ENCODE peak calls at places on chromosomes 16 and 17, in seven cellular contexts. R is neural progenitor cell, U is lower lobe of right lung, A is tibial nerve, Y is mammary epithelial cell, W is endothelial cell of umbilical vein, E is GM23248. O is an unnamed sample.

GRCh38 chr16:64892843-64893242 is 229.0 kb downstream of the CDH11 start:
- DNase-seq in E (peak; percentile 94), U (no peak), Y (no peak), W (peak; percentile 9), A (no peak), R (no peak), O (no peak)

GRCh38 chr17:50871369-50871768 is 5.2 kb upstream of the TOB1 start:
- DNase-seq in U (no peak), W (no peak), E (no peak), R (no peak), Y (no peak), A (no peak), O (no peak)

GRCh38 chr16:27639588-27640276 is 89.8 kb downstream of the KATNIP start:
- DNase-seq in A (peak; percentile 38), E (peak; percentile 65), U (no peak), W (peak; percentile 64), Y (peak; percentile 41), R (peak; percentile 67), O (no peak)

GRCh38 chr16:2826591-2827480 is 3.3 kb upstream of the ZG16B start:
- DNase-seq in U (peak; percentile 30), R (no peak), W (no peak), E (no peak), Y (no peak), A (no peak), O (no peak)

GRCh38 chr16:82603784-82604411 is 22.9 kb upstream of the CDH13 start:
- DNase-seq in W (peak; percentile 68), A (no peak), Y (peak; percentile 62), R (peak; percentile 72), E (peak; percentile 84), U (no peak), O (peak; percentile 66)

GRCh38 chr17:57603541-57603940 is 141.6 kb downstream of the CCDC182 start:
- DNase-seq in U (no peak), W (no peak), A (no peak), E (no peak), R (no peak), Y (no peak), O (peak; percentile 12)

GRCh38 chr17:62800580-62800979 is 7.5 kb downstream of the MARCHF10 start:
- DNase-seq in E (peak; percentile 55), Y (peak; percentile 82), W (no peak), A (no peak), R (no peak), U (no peak), O (peak; percentile 34)

GRCh38 chr16:4879049-4879448 is 31.8 kb downstream of the UBN1 start:
- DNase-seq in Y (peak; percentile 20), W (no peak), R (no peak), U (no peak), A (no peak), E (peak; percentile 60), O (no peak)

GRCh38 chr16:27181020-27181419 is 22.3 kb upstream of the KDM8 start:
- DNase-seq in U (no peak), Y (no peak), R (no peak), A (no peak), E (no peak), W (no peak), O (no peak)

GRCh38 chr17:82118815-82119380 is 20.9 kb upstream of the FASN start:
- DNase-seq in E (no peak), Y (no peak), A (no peak), U (no peak), R (peak; percentile 77), W (no peak), O (no peak)

GRCh38 chr17:9192010-9192409 is 170.7 kb downstream of the NTN1 start:
- DNase-seq in E (peak; percentile 9), A (no peak), U (no peak), R (no peak), Y (no peak), W (no peak), O (no peak)

GRCh38 chr17:41547921-41548843 is 20.1 kb upstream of the KRT19 start:
- DNase-seq in E (peak; percentile 100), A (no peak), U (peak; percentile 67), W (peak; percentile 78), R (no peak), Y (peak; percentile 99), O (no peak)

GRCh38 chr16:11292076-11292748 is 11.1 kb upstream of the PRM1 start:
- DNase-seq in E (no peak), A (no peak), W (no peak), R (no peak), Y (no peak), U (no peak), O (no peak)

GRCh38 chr16:26963109-26963508 is 103.6 kb upstream of the C16orf82 start:
- DNase-seq in Y (no peak), U (no peak), E (peak; percentile 53), W (no peak), R (peak; percentile 68), A (no peak), O (no peak)

GRCh38 chr17:61401280-61402072 is 1.8 kb downstream of the TBX2 start:
- DNase-seq in U (no peak), A (no peak), E (peak; percentile 49), W (no peak), R (peak; percentile 21), Y (no peak), O (no peak)

GRCh38 chr17:61402978-61403845 is 3.6 kb downstream of the TBX2 start:
- DNase-seq in R (peak; percentile 67), E (no peak), Y (no peak), W (no peak), A (no peak), U (peak; percentile 46), O (no peak)

GRCh38 chr17:61400786-61401279 is 1.2 kb downstream of the TBX2 start:
- DNase-seq in E (peak; percentile 75), U (no peak), Y (no peak), A (no peak), R (peak; percentile 54), W (no peak), O (no peak)

GRCh38 chr17:61400058-61400785 is 579 bp downstream of the TBX2 start:
- DNase-seq in R (peak; percentile 71), W (no peak), E (peak; percentile 81), U (peak; percentile 53), Y (peak; percentile 27), A (no peak), O (peak; percentile 79)

GRCh38 chr17:61402073-61402541 is 2.5 kb downstream of the TBX2 start:
- DNase-seq in W (no peak), U (no peak), E (no peak), Y (no peak), A (no peak), R (no peak), O (no peak)
- H3K36me3 ChIP-seq in W (no peaks in the 10 kb centered on the region), U (peaks cover 25% of the 10 kb centered on the region), E (no peaks in the 10 kb centered on the region), Y (no peaks in the 10 kb centered on the region), A (no peaks in the 10 kb centered on the region), R (no peaks in the 10 kb centered on the region), O (no peaks in the 10 kb centered on the region)

DNA sequence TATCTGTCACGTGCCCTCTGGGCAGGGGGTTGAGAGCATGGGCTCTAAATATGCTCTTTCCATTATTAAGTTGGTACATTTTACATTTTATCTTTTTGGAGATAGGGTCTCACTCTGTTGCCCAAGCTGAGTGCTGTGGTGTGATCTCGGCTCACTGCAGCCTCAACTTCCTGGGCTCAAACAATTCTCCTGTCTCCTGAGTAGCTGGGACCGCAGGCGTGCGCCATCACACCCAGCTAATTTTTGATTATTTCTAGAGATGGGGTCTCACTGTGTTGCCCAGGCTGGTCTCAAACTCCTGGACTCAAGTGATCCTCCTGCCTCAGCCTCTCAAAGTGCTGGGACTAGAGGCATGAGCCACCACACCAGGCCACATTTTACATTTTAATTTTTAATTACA is 43.9 kb upstream of the KDM6B start:
- DNase-seq in Y (no peak), A (no peak), R (no peak), U (no peak), E (no peak), W (no peak), O (no peak)
- H3K27me3 ChIP-seq in Y (no peaks in the 10 kb centered on the region), A (no peaks in the 10 kb centered on the region), R (no peaks in the 10 kb centered on the region), U (no peaks in the 10 kb centered on the region), E (no peaks in the 10 kb centered on the region), W (no peaks in the 10 kb centered on the region), O (no peaks in the 10 kb centered on the region)

GRCh38 chr17:7323731-7324437 is 5.3 kb downstream of the NEURL4 start:
- DNase-seq in A (peak; percentile 41), R (peak; percentile 72), U (peak; percentile 75), E (peak; percentile 62), Y (peak; percentile 41), W (peak; percentile 32), O (no peak)
- H3K36me3 ChIP-seq in A (peaks cover 7% of the 10 kb centered on the region), R (no peaks in the 10 kb centered on the region), U (peaks cover 73% of the 10 kb centered on the region), E (peaks cover 7% of the 10 kb centered on the region), Y (peaks cover 11% of the 10 kb centered on the region), W (peaks cover 43% of the 10 kb centered on the region), O (no peaks in the 10 kb centered on the region)

DNA sequence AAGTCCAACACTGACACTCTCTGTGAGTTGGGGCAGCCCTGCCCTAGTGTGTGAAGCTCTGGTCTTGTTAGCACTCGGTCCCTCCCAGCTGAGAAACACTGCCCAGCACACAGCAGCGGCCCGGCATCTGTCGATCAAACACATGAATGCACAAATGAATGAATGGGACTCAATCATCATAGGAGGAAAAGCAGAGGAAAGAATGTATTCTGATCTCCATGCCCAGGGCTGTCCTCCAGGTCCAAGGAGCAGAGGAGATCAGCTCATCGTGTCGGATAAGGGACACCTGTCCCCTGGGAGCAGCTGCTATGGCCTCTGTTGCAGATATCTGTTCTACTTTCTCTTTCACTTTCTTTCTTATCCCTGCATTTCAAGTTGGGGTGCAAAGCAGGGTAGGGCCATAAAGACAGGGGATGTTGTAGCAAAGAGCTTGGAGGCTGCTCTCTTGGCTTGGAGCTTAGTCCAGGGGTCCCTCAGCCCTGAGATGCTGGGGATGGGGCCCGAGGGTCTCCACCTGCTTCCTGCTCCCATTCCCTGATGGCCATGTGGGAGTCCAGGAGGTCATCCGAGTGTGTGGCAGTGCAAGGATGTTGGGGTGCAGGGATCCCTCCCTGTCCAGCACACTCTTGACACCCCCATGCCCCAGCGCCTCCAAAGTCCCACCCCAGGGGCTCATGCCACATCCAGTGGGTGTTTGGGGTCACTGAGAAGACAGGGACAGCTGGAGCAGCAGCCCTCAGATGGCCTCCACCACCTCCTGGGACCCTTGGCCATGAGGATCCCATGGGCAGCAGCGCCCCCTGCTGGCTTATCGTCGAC is 88.2 kb downstream of the IRF8 start:
- DNase-seq in R (peak; percentile 69), W (no peak), U (no peak), Y (no peak), E (no peak), A (no peak), O (peak; percentile 56)
- H3K27me3 ChIP-seq in R (peaks cover 9% of the 10 kb centered on the region), W (peaks cover 5% of the 10 kb centered on the region), U (peaks cover 18% of the 10 kb centered on the region), Y (no peaks in the 10 kb centered on the region), E (peaks cover 95% of the 10 kb centered on the region), A (no peaks in the 10 kb centered on the region), O (no peaks in the 10 kb centered on the region)